ENCODE peak calls at places on chromosomes 2 and 18, in seven cellular contexts. Z, J, S, A, X, W and G are unnamed samples.

GRCh38 chr18:3924455-3924854 is 474.5 kb downstream of the TGIF1 start:
- DNase-seq in Z (no peak), J (no peak), S (no peak), A (no peak), X (no peak), W (no peak), G (no peak)

GRCh38 chr18:36316246-36316645 is 18.7 kb downstream of the FHOD3 start:
- DNase-seq in Z (no peak), J (no peak), S (no peak), A (no peak), X (no peak), W (no peak), G (no peak)

GRCh38 chr2:23430263-23430662 is 45.3 kb downstream of the KLHL29 start:
- DNase-seq in Z (no peak), J (peak), S (no peak), A (no peak), X (peak), W (no peak), G (no peak)

GRCh38 chr2:201139836-201140599 is 24.1 kb downstream of the CFLAR start:
- DNase-seq in Z (no peak), J (no peak), S (no peak), A (no peak), X (no peak), W (no peak), G (no peak)

GRCh38 chr18:76402026-76402990 is 92.7 kb downstream of the ZNF516 start:
- DNase-seq in Z (no peak), J (no peak), S (no peak), A (no peak), X (no peak), W (no peak), G (no peak)

GRCh38 chr2:128579825-128580224 is 261.2 kb upstream of the HS6ST1 start:
- DNase-seq in Z (no peak), J (no peak), S (no peak), A (peak), X (no peak), W (no peak), G (no peak)

GRCh38 chr2:105678346-105678745 is 66.4 kb upstream of the NCK2 start:
- DNase-seq in Z (no peak), J (no peak), S (no peak), A (no peak), X (no peak), W (no peak), G (no peak)

GRCh38 chr2:60567919-60568874 is 14.7 kb upstream of the BCL11A start:
- DNase-seq in Z (no peak), J (no peak), S (no peak), A (no peak), X (no peak), W (no peak), G (no peak)

GRCh38 chr18:48405108-48405507 is 4.1 kb downstream of the ZBTB7C start:
- DNase-seq in Z (no peak), J (no peak), S (peak), A (no peak), X (peak), W (no peak), G (no peak)

GRCh38 chr2:7444614-7445013 is 527.4 kb downstream of the RNF144A start:
- DNase-seq in Z (no peak), J (no peak), S (no peak), A (no peak), X (no peak), W (no peak), G (no peak)

GRCh38 chr2:10000541-10000940 is 42.8 kb upstream of the KLF11 start:
- DNase-seq in Z (no peak), J (no peak), S (no peak), A (peak), X (no peak), W (no peak), G (no peak)

GRCh38 chr2:209368924-209369323 is 54.9 kb upstream of the MAP2 start:
- DNase-seq in Z (peak), J (no peak), S (peak), A (peak), X (peak), W (no peak), G (peak)

GRCh38 chr2:73283545-73284295 is 558 bp downstream of the FBXO41 start:
- DNase-seq in Z (no peak), J (no peak), S (no peak), A (no peak), X (no peak), W (no peak), G (no peak)

GRCh38 chr2:70886541-70886987 is 49.1 kb upstream of the ATP6V1B1 start:
- DNase-seq in Z (no peak), J (no peak), S (no peak), A (no peak), X (no peak), W (no peak), G (no peak)

GRCh38 chr2:11990576-11990975 is 244.1 kb downstream of the LPIN1 start:
- DNase-seq in Z (no peak), J (no peak), S (no peak), A (no peak), X (no peak), W (no peak), G (no peak)

GRCh38 chr2:113877651-113878594 is 12.0 kb upstream of the ACTR3 start:
- DNase-seq in Z (peak), J (no peak), S (peak), A (no peak), X (peak), W (no peak), G (peak)

GRCh38 chr2:162072976-162073775 is 839 bp downstream of the DPP4 start:
- DNase-seq in Z (no peak), J (no peak), S (no peak), A (no peak), X (peak), W (no peak), G (no peak)

GRCh38 chr18:23071285-23071684 is 64.0 kb upstream of the CABLES1 start:
- DNase-seq in Z (no peak), J (peak), S (peak), A (peak), X (no peak), W (peak), G (no peak)

GRCh38 chr18:58865714-58866113 is 1.0 kb downstream of the ZNF532 start:
- DNase-seq in Z (no peak), J (no peak), S (no peak), A (no peak), X (no peak), W (no peak), G (no peak)

GRCh38 chr18:58862851-58863538 is 1.7 kb upstream of the ZNF532 start:
- DNase-seq in Z (no peak), J (peak), S (peak), A (no peak), X (peak), W (no peak), G (no peak)

GRCh38 chr18:58866261-58867232 is 1.9 kb downstream of the ZNF532 start:
- DNase-seq in Z (no peak), J (no peak), S (no peak), A (no peak), X (no peak), W (no peak), G (no peak)

GRCh38 chr18:58863539-58864145 is 1.0 kb upstream of the ZNF532 start:
- DNase-seq in Z (no peak), J (peak), S (no peak), A (peak), X (peak), W (no peak), G (no peak)

DNA sequence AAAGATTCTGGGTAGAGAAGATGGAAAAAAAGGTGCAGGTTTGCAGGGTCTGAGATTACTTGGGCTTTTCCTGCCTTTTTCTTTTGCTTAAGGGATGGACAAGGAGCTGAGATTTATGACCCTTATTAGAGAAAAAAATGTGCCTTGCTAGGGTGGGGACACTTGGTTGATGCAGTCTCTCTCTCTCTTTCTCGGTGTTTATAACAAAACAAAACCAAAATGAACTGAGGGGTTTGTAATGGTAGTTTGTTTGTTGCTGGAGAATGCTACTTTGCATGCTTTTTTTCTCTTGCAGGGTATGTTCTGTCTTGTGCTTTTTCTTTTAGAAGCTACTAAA is 300 bp downstream of the ZNF532 start:
- DNase-seq in Z (no peak), J (no peak), S (no peak), A (no peak), X (no peak), W (no peak), G (no peak)
- H3K4me3 ChIP-seq in Z (no peak), J (peak), S (peak), A (no peak), X (peak), W (no peak), G (peak)

GRCh38 chr2:37984176-37984575 is 59.1 kb downstream of the RMDN2 start:
- DNase-seq in Z (no peak), J (no peak), S (no peak), A (no peak), X (no peak), W (no peak), G (no peak)

GRCh38 chr2:37983719-37984118 is 58.6 kb downstream of the RMDN2 start:
- DNase-seq in Z (no peak), J (no peak), S (no peak), A (no peak), X (peak), W (no peak), G (no peak)

GRCh38 chr2:37984589-37984988 is 59.5 kb downstream of the RMDN2 start:
- DNase-seq in Z (no peak), J (no peak), S (no peak), A (no peak), X (peak), W (no peak), G (no peak)

GRCh38 chr2:37987098-37987497 is 62.0 kb downstream of the RMDN2 start:
- DNase-seq in Z (no peak), J (no peak), S (no peak), A (no peak), X (no peak), W (no peak), G (no peak)

GRCh38 chr2:37985333-37985732 is 60.2 kb downstream of the RMDN2 start:
- DNase-seq in Z (no peak), J (no peak), S (peak), A (no peak), X (peak), W (no peak), G (no peak)
- H3K4me3 ChIP-seq in Z (no peak), J (no peak), S (no peak), A (no peak), X (no peak), W (no peak), G (no peak)

GRCh38 chr2:98601532-98602132 is 6.7 kb downstream of the COA5 start:
- DNase-seq in Z (no peak), J (no peak), S (peak), A (no peak), X (peak), W (no peak), G (no peak)
- H3K4me3 ChIP-seq in Z (no peak), J (no peak), S (no peak), A (no peak), X (no peak), W (no peak), G (no peak)

GRCh38 chr2:235952714-235953113 is 215.5 kb downstream of the GBX2 start:
- DNase-seq in Z (no peak), J (no peak), S (no peak), A (peak), X (no peak), W (no peak), G (no peak)

GRCh38 chr2:235954281-235954680 is 213.9 kb downstream of the GBX2 start:
- DNase-seq in Z (no peak), J (no peak), S (no peak), A (no peak), X (no peak), W (no peak), G (no peak)

GRCh38 chr2:235949567-235950472 is 218.4 kb downstream of the GBX2 start:
- DNase-seq in Z (no peak), J (no peak), S (no peak), A (no peak), X (no peak), W (no peak), G (no peak)

GRCh38 chr2:235950473-235950809 is 217.7 kb downstream of the GBX2 start:
- DNase-seq in Z (no peak), J (no peak), S (no peak), A (peak), X (no peak), W (no peak), G (no peak)

DNA sequence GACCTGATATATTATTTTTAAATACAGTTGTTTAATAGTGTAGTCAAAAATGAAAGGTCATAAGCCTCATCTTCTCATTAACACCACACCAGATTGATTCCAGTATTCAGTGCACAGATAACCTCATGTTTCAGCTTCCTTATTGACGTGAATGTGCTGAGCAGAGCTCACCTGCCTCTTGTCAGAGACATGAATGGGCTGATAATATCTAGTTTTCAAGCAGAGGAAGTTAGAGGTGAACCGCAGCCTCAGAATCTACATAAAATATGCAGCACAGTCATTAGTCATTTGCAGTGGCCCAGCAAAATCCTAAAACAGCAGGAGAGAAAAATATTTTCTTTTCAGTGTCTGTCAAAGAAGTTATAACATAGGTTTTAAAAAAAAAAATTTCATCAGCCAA is 216.2 kb downstream of the GBX2 start:
- DNase-seq in Z (no peak), J (no peak), S (peak), A (no peak), X (no peak), W (no peak), G (no peak)
- H3K4me3 ChIP-seq in Z (no peak), J (no peak), S (no peak), A (no peak), X (no peak), W (no peak), G (no peak)

GRCh38 chr2:222290691-222291484 is 7.9 kb downstream of the PAX3 start:
- DNase-seq in Z (no peak), J (no peak), S (no peak), A (no peak), X (no peak), W (no peak), G (no peak)
- H3K4me3 ChIP-seq in Z (no peak), J (peak), S (no peak), A (no peak), X (no peak), W (peak), G (no peak)

GRCh38 chr2:240605867-240606743 is 19.2 kb upstream of the GPR35 start:
- DNase-seq in Z (no peak), J (no peak), S (no peak), A (peak), X (no peak), W (no peak), G (no peak)
- H3K4me3 ChIP-seq in Z (peak), J (no peak), S (no peak), A (no peak), X (no peak), W (peak), G (no peak)

GRCh38 chr2:108909275-108909823 is 79.7 kb downstream of the EDAR start:
- DNase-seq in Z (no peak), J (no peak), S (no peak), A (no peak), X (no peak), W (no peak), G (no peak)
- H3K4me3 ChIP-seq in Z (no peak), J (no peak), S (no peak), A (no peak), X (no peak), W (no peak), G (no peak)

DNA sequence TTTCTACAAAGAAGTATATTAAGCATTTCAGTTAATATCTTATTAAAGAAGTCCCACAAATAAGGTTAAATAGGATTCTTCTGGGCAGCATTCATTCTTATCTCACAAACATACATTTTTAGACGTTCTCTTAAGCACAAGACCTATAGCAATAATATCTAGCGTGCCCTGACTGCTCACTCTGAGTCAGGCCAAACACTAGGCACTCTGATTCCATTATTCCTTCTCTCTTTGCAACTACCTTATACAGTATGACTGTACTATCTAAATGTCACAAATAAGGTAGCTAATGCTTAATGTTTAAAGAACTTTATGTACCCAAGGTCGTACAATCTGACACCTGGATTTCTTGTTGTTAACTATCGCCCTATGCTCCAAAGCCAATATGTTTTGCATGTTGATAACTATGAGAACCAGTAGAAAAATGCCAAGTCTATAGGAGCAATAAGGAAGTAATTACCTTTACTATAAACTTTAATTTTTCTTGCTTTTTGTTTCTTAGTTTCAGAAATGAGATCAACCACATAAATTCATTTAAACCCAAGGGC is 352.2 kb downstream of the IRS1 start:
- DNase-seq in Z (no peak), J (no peak), S (peak), A (no peak), X (no peak), W (no peak), G (no peak)
- H3K4me3 ChIP-seq in Z (no peak), J (no peak), S (no peak), A (no peak), X (no peak), W (no peak), G (no peak)